ENCODE peak calls at places on chromosomes 6 and 20, in seven cellular contexts. N is GM23338, W is PC-3, V is GM12878, K is fibroblast of lung, Z is neural progenitor cell, H is HepG2. S is an unnamed sample.

GRCh38 chr6:33895296-33895695 is 91.5 kb upstream of the MLN start:
- DNase-seq in H (no peak), N (no peak), W (no peak), Z (no peak), K (no peak), V (no peak), S (no peak)

GRCh38 chr6:47733879-47734558 is 35.6 kb downstream of the ADGRF4 start:
- DNase-seq in K (no peak), H (peak), Z (peak), V (peak), N (peak), W (peak), S (peak)

GRCh38 chr6:161186173-161186769 is 87.6 kb downstream of the AGPAT4 start:
- DNase-seq in W (peak), K (peak), V (no peak), Z (no peak), H (no peak), N (no peak), S (no peak)

GRCh38 chr6:45420083-45420908 is 42.6 kb upstream of the SUPT3H start:
- DNase-seq in N (peak), W (peak), K (peak), Z (peak), H (no peak), V (no peak), S (peak)

GRCh38 chr6:93749191-93749590 is 329.8 kb upstream of the EPHA7 start:
- DNase-seq in V (no peak), W (no peak), N (no peak), Z (no peak), K (peak), H (no peak), S (no peak)

GRCh38 chr20:59729476-59729875 is 125.1 kb downstream of the PHACTR3 start:
- DNase-seq in K (no peak), H (no peak), W (no peak), Z (no peak), N (no peak), V (no peak), S (no peak)

GRCh38 chr6:112690497-112691202 is 343.5 kb downstream of the RFPL4B start:
- DNase-seq in V (no peak), K (peak), H (no peak), Z (no peak), W (peak), N (no peak), S (no peak)

GRCh38 chr6:88650029-88650619 is 313.3 kb downstream of the RNGTT start:
- DNase-seq in K (peak), W (no peak), V (peak), N (no peak), H (no peak), Z (no peak), S (no peak)

GRCh38 chr6:132818404-132819359 is 4.3 kb downstream of the RPS12 start:
- DNase-seq in V (no peak), W (no peak), H (peak), K (no peak), N (peak), Z (no peak), S (no peak)

GRCh38 chr6:136962661-136963060 is 40.6 kb downstream of the SLC35D3 start:
- DNase-seq in V (no peak), Z (peak), H (no peak), K (no peak), W (no peak), N (peak), S (no peak)

GRCh38 chr20:15065794-15066193 is 728.4 kb upstream of the FLRT3 start:
- DNase-seq in N (no peak), K (no peak), W (no peak), V (no peak), H (no peak), Z (no peak), S (no peak)

GRCh38 chr6:120378582-120379220 is 955.6 kb downstream of the TBC1D32 start:
- DNase-seq in K (peak), Z (peak), N (peak), W (peak), V (no peak), H (peak), S (peak)

GRCh38 chr6:62474793-62475192 is 188.8 kb upstream of the KHDRBS2 start:
- DNase-seq in Z (no peak), W (no peak), K (no peak), N (no peak), V (no peak), H (no peak), S (no peak)

GRCh38 chr6:147793871-147794643 is 285.6 kb downstream of the SAMD5 start:
- DNase-seq in K (peak), Z (no peak), W (no peak), N (no peak), V (no peak), H (no peak), S (no peak)

GRCh38 chr6:155108070-155108815 is 113.1 kb downstream of the TIAM2 start:
- DNase-seq in Z (no peak), K (peak), V (no peak), W (no peak), H (no peak), N (no peak), S (no peak)

GRCh38 chr20:32396656-32397160 is 38.6 kb downstream of the ASXL1 start:
- DNase-seq in V (no peak), W (no peak), K (no peak), H (no peak), Z (no peak), N (no peak), S (no peak)

GRCh38 chr6:130679684-130680083 is 147.5 kb upstream of the SMLR1 start:
- DNase-seq in K (peak), N (no peak), H (no peak), W (no peak), V (no peak), Z (no peak), S (no peak)

GRCh38 chr6:13357551-13358075 is 29.3 kb upstream of the TBC1D7 start:
- DNase-seq in Z (peak), K (peak), V (no peak), N (peak), H (no peak), W (no peak), S (no peak)

GRCh38 chr6:37916675-37917074 is 97.1 kb downstream of the ZFAND3 start:
- DNase-seq in K (no peak), V (no peak), H (no peak), W (no peak), Z (no peak), N (no peak), S (no peak)

GRCh38 chr6:111253999-111254778 is 166.9 kb downstream of the SLC16A10 start:
- DNase-seq in N (peak), V (no peak), W (no peak), H (no peak), K (no peak), Z (no peak), S (no peak)

GRCh38 chr6:138719011-138719635 is 54.4 kb upstream of the CCDC28A start:
- DNase-seq in W (no peak), V (no peak), H (no peak), N (no peak), Z (no peak), K (peak), S (no peak)

GRCh38 chr20:24470782-24471582 is 1.6 kb downstream of the SYNDIG1 start:
- DNase-seq in N (peak), H (no peak), K (no peak), W (no peak), V (no peak), Z (peak), S (no peak)
- TF ChIP-seq EZH2 in N (no peak), H (peak), K (no peak), W (no peak), V (no peak), Z (peak), S (no peak)

GRCh38 chr6:28635547-28636158 is 110.0 kb downstream of the GPX5 start:
- DNase-seq in H (no peak), Z (peak), K (no peak), W (no peak), V (no peak), N (peak), S (no peak)
- TF ChIP-seq EZH2 in H (no peak), Z (peak), K (no peak), W (no peak), V (no peak), N (no peak), S (no peak)

GRCh38 chr6:77462359-77463307 is 658 bp downstream of the HTR1B start:
- DNase-seq in K (peak), V (no peak), W (no peak), Z (peak), N (peak), H (no peak), S (peak)
- TF ChIP-seq EZH2 in K (peak), V (no peak), W (no peak), Z (peak), N (peak), H (no peak), S (no peak)

DNA sequence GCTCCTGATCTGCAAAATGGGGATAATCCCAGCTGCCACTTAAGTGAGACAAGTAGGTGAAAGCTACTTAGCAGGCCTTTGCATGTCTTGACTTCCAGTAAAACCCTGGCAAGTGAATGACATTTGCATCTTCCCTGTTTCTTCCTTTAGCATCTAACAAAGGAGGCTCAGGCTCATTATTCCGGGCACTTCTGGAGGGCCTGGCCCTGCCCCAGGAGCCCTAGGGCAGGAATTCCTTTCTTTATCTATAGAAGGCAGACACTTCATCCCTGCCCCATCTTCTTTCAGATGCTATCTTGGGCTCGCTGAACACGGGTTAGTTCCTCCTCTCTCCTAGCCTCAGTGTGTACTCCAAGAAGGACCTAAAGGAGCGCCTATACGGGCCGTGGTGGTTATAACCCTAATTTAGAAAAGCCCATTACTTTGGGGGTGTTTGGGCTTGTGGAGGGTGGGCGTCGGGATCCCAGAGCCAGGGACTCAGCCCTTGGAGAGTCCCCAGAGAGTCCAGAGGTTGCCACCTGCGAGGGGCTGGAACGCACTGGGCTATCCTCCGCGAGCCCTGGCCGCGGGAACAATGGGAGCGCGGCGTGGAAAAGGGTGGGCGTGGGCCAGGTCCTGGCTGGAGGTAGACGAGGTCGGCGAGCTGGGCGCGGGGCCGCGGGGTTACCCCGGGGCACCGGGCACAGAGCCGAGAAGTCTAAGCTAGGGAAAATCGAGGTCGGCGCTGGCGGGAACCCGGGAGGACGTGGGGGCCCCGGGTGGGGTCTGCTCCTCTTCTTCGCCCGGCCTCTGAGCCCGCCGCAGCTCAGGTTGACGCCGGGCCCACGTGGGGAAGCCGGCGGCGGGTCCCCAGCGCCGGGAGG is 62.7 kb upstream of the EPB41L1 start:
- DNase-seq in N (peak), K (no peak), V (no peak), Z (peak), H (no peak), W (peak), S (no peak)
- TF ChIP-seq EZH2 in N (peak), K (peak), V (no peak), Z (peak), H (peak), W (no peak), S (no peak)

GRCh38 chr6:108732101-108732870 is 115.9 kb upstream of the ARMC2 start:
- DNase-seq in Z (peak), N (no peak), V (no peak), W (peak), K (peak), H (no peak), S (no peak)

GRCh38 chr6:108735310-108735990 is 112.8 kb upstream of the ARMC2 start:
- DNase-seq in K (no peak), H (no peak), V (no peak), N (no peak), Z (no peak), W (peak), S (peak)

GRCh38 chr6:108735991-108736345 is 112.3 kb upstream of the ARMC2 start:
- DNase-seq in K (no peak), V (no peak), Z (no peak), H (no peak), N (peak), W (no peak), S (no peak)

GRCh38 chr6:108733706-108734105 is 114.5 kb upstream of the ARMC2 start:
- DNase-seq in H (no peak), Z (no peak), V (no peak), N (no peak), W (no peak), K (no peak), S (no peak)

GRCh38 chr6:108734336-108734922 is 113.8 kb upstream of the ARMC2 start:
- DNase-seq in K (no peak), Z (no peak), W (no peak), H (no peak), N (no peak), V (no peak), S (no peak)
- TF ChIP-seq EZH2 in K (no peak), Z (no peak), W (no peak), H (no peak), N (no peak), V (no peak), S (no peak)

GRCh38 chr6:119347466-119348307 is 1.9 kb downstream of the MAN1A1 start:
- DNase-seq in N (peak), W (peak), Z (no peak), H (peak), V (no peak), K (peak), S (peak)

GRCh38 chr6:119349341-119350201 is at the start of gene MAN1A1:
- DNase-seq in N (peak), Z (peak), V (no peak), K (peak), H (peak), W (peak), S (peak)

GRCh38 chr6:119346914-119347313 is 2.6 kb downstream of the MAN1A1 start:
- DNase-seq in N (no peak), K (no peak), W (no peak), Z (no peak), V (no peak), H (no peak), S (no peak)

GRCh38 chr6:119349041-119349340 is 570 bp downstream of the MAN1A1 start:
- DNase-seq in K (no peak), N (no peak), W (no peak), H (no peak), V (no peak), Z (no peak), S (no peak)

DNA sequence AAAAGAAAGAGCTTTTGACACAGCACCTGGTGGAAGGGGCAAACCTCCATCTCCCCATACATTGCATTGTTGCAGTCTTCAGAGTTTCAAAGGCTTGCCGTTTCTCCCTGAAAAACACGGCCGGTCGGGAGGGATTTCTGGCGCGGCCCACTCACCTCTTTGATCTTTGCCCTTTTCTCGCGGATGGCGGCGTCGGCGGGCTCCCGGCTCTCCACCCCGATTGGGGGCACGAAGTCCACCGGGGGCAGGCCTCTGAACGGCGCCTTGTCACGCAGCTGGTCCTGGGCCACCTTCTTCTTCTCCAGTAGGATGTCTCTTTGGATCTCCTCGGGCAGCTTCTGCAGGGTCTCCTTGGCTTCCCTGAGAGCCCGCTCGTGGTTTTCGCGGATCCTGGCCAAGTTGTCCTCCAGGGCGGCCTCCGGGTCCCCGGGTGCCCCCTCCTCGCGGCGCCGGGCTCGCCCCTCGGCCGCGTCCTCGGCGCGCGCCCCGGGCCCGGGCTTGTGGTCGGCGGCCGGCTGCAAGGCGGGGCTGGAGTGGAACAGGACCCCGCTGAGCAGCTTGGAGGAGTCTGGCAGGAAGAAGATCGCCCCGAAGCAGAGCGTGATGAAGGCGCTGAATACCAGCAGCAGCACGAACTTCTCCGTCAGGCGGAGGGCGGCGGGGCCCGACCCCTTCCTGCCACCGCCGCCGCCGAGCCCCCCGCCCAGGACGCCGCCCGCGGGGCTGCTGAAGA is 1.1 kb downstream of the MAN1A1 start:
- DNase-seq in H (peak), N (peak), W (no peak), V (no peak), K (peak), Z (peak), S (peak)
- TF ChIP-seq EZH2 in H (no peak), N (peak), W (no peak), V (no peak), K (no peak), Z (peak), S (no peak)

DNA sequence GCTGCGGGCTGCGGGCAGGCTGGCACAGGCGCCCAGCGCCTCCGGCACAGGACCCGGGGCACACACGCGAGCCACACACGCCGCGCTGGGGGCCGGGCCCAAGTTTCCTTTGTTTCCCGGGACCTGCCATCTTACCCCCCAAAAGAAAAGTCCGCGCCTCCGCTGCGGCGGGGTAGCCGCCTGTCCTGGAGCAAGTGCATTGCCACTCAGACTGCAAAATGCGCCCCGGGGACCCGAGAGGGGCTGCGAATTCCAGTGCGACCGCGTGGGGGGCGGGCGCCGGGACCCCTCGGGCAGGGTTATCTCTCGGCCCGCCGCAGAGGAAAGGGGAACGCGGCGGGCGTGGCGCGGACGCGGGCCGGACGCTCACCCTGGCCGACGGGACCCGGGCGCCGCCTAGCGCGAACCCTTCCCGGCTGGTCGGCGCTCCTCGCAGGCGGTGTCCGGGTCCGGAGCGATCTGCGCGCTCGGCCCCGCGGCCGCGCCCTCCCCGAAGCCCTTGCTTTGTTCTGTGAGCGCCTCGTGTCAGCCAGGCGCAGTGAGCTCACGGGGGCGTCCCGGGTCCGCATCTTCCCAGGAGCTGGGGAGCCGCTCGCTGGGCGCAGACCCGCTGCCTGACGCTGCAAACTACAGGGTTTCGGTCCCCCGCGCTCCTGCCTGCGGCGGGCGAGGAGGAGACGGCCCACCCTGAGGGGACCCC is 620 bp upstream of the CD24 start:
- DNase-seq in N (peak), V (no peak), Z (peak), H (no peak), W (peak), K (peak), S (peak)
- TF ChIP-seq EZH2 in N (no peak), V (no peak), Z (no peak), H (no peak), W (no peak), K (peak), S (no peak)

GRCh38 chr20:49970498-49970897 is 12.3 kb upstream of the SNAI1 start:
- DNase-seq in K (no peak), V (no peak), W (no peak), N (no peak), H (no peak), Z (no peak), S (no peak)
- TF ChIP-seq EZH2 in K (no peak), V (no peak), W (no peak), N (no peak), H (no peak), Z (no peak), S (no peak)

GRCh38 chr6:159893064-159893463 is 2.3 kb downstream of the MAS1 start:
- DNase-seq in Z (no peak), W (no peak), V (no peak), N (no peak), K (no peak), H (no peak), S (no peak)

GRCh38 chr6:159890802-159891201 is at the start of gene MAS1:
- DNase-seq in N (no peak), V (no peak), K (no peak), W (no peak), Z (no peak), H (no peak), S (no peak)

GRCh38 chr6:159887761-159888160 is 3.0 kb upstream of the MAS1 start:
- DNase-seq in H (peak), Z (no peak), V (no peak), K (no peak), W (no peak), N (no peak), S (no peak)

GRCh38 chr6:159892053-159892452 is 1.3 kb downstream of the MAS1 start:
- DNase-seq in N (no peak), W (no peak), V (no peak), K (no peak), H (no peak), Z (no peak), S (no peak)

GRCh38 chr6:159890201-159890600 is 587 bp upstream of the MAS1 start:
- DNase-seq in N (no peak), Z (no peak), W (no peak), H (no peak), V (no peak), K (no peak), S (no peak)
- TF ChIP-seq EZH2 in N (no peak), Z (no peak), W (no peak), H (no peak), V (no peak), K (no peak), S (no peak)

S was measured in hepatocyte.